ENCODE peak calls at places on chromosomes 16 and 17, in five cellular contexts. B is CD4-positive, CD25-positive, alpha-beta regulatory T cell; P is spleen; F is body of pancreas; Z is neuronal stem cell. I is an unnamed sample.

GRCh38 chr17:65468321-65468720 is 93.1 kb downstream of the AXIN2 start:
- DNase-seq in B (no peak), P (no peak), F (no peak), Z (no peak), I (no peak)

GRCh38 chr17:1947229-1947742 is 77.8 kb downstream of the RTN4RL1 start:
- DNase-seq in B (no peak), P (no peak), F (no peak), Z (peak), I (no peak)

GRCh38 chr17:76414334-76415295 is 30.2 kb downstream of the SPHK1 start:
- DNase-seq in B (no peak), P (peak), F (peak), Z (no peak), I (no peak)

GRCh38 chr17:39699818-39700147 is at the start of gene ERBB2:
- DNase-seq in B (no peak), P (no peak), F (peak), Z (no peak), I (no peak)

GRCh38 chr16:89330177-89330856 is 112.8 kb downstream of the ZNF778 start:
- DNase-seq in B (peak), P (peak), F (peak), Z (no peak), I (no peak)

GRCh38 chr16:1781758-1782407 is 488 bp downstream of the SPSB3 start:
- DNase-seq in B (peak), P (peak), F (no peak), Z (peak), I (peak)

GRCh38 chr16:20485408-20485807 is 34.1 kb downstream of the ACSM2A start:
- DNase-seq in B (no peak), P (no peak), F (no peak), Z (no peak), I (no peak)

GRCh38 chr16:3771513-3771912 is 54.2 kb upstream of the TRAP1 start:
- DNase-seq in B (no peak), P (no peak), F (no peak), Z (no peak), I (no peak)

GRCh38 chr17:38691154-38691553 is 13.9 kb upstream of the MLLT6 start:
- DNase-seq in B (no peak), P (no peak), F (no peak), Z (no peak), I (no peak)

GRCh38 chr17:5587431-5588032 is 3.2 kb upstream of the NLRP1 start:
- DNase-seq in B (peak), P (no peak), F (peak), Z (peak), I (peak)

GRCh38 chr17:43834106-43834505 is 1.2 kb upstream of the MPP3 start:
- DNase-seq in B (no peak), P (no peak), F (peak), Z (no peak), I (peak)

GRCh38 chr17:64599187-64599676 is 62.9 kb downstream of the SMURF2 start:
- DNase-seq in B (peak), P (peak), F (no peak), Z (no peak), I (peak)

GRCh38 chr17:4968916-4969550 is 1.4 kb upstream of the SPAG7 start:
- DNase-seq in B (no peak), P (no peak), F (no peak), Z (no peak), I (peak)

GRCh38 chr17:48642059-48642842 is 16.1 kb upstream of the HOXB9 start:
- DNase-seq in B (no peak), P (no peak), F (no peak), Z (no peak), I (no peak)

GRCh38 chr17:39485555-39485954 is 24.3 kb downstream of the CDK12 start:
- DNase-seq in B (no peak), P (no peak), F (no peak), Z (no peak), I (peak)

GRCh38 chr16:88023786-88024185 is 72.6 kb downstream of the BANP start:
- DNase-seq in B (no peak), P (no peak), F (no peak), Z (no peak), I (no peak)

GRCh38 chr17:17737938-17738894 is 57.0 kb downstream of the RAI1 start:
- DNase-seq in B (no peak), P (no peak), F (peak), Z (no peak), I (no peak)

GRCh38 chr17:44914148-44914547 is 1.2 kb downstream of the GFAP start:
- DNase-seq in B (no peak), P (peak), F (no peak), Z (no peak), I (no peak)

GRCh38 chr16:58219432-58219831 is 21.5 kb upstream of the CSNK2A2 start:
- DNase-seq in B (no peak), P (no peak), F (no peak), Z (no peak), I (no peak)

GRCh38 chr17:75970011-75970523 is 8.9 kb downstream of the ACOX1 start:
- DNase-seq in B (no peak), P (no peak), F (no peak), Z (no peak), I (peak)

GRCh38 chr16:20610192-20610891 is 34.2 kb upstream of the ACSM2B start:
- DNase-seq in B (no peak), P (no peak), F (peak), Z (no peak), I (no peak)

GRCh38 chr16:85574672-85575475 is 38.2 kb upstream of the GSE1 start:
- DNase-seq in B (no peak), P (no peak), F (no peak), Z (no peak), I (no peak)

GRCh38 chr17:9900744-9901143 is 4.3 kb downstream of the RCVRN start:
- DNase-seq in B (no peak), P (no peak), F (no peak), Z (no peak), I (no peak)

GRCh38 chr16:55732496-55732895 is 76.7 kb downstream of the SLC6A2 start:
- DNase-seq in B (no peak), P (no peak), F (no peak), Z (no peak), I (no peak)

GRCh38 chr16:85047867-85048455 is 20.4 kb downstream of the KIAA0513 start:
- DNase-seq in B (no peak), P (no peak), F (no peak), Z (no peak), I (peak)

GRCh38 chr17:46061435-46061834 is 62.4 kb downstream of the STH start:
- DNase-seq in B (no peak), P (no peak), F (no peak), Z (no peak), I (peak)

GRCh38 chr17:20116683-20117309 is 107.6 kb downstream of the SPECC1 start:
- DNase-seq in B (peak), P (no peak), F (peak), Z (peak), I (peak)

GRCh38 chr17:751269-752001 is 629 bp downstream of the GEMIN4 start:
- DNase-seq in B (no peak), P (no peak), F (peak), Z (peak), I (peak)

GRCh38 chr16:22942812-22943211 is 128.8 kb downstream of the HS3ST2 start:
- DNase-seq in B (no peak), P (no peak), F (no peak), Z (no peak), I (no peak)

GRCh38 chr17:40474419-40475002 is 26.9 kb downstream of the TNS4 start:
- DNase-seq in B (no peak), P (no peak), F (no peak), Z (no peak), I (no peak)

GRCh38 chr16:61500851-61501250 is 535.4 kb downstream of the CDH8 start:
- DNase-seq in B (no peak), P (no peak), F (no peak), Z (no peak), I (no peak)

GRCh38 chr16:80804451-80805383 is at the start of gene CDYL2:
- DNase-seq in B (peak), P (peak), F (peak), Z (peak), I (peak)

GRCh38 chr17:64608571-64608981 is 53.5 kb downstream of the SMURF2 start:
- DNase-seq in B (no peak), P (no peak), F (no peak), Z (no peak), I (no peak)

GRCh38 chr17:10053976-10054551 is 144.3 kb downstream of the GAS7 start:
- DNase-seq in B (no peak), P (no peak), F (no peak), Z (no peak), I (no peak)

GRCh38 chr16:85304337-85304736 is 192.1 kb upstream of the CIBAR2 start:
- DNase-seq in B (no peak), P (no peak), F (no peak), Z (no peak), I (no peak)

GRCh38 chr16:68357923-68358322 is 47.1 kb downstream of the PRMT7 start:
- DNase-seq in B (no peak), P (no peak), F (no peak), Z (no peak), I (no peak)

GRCh38 chr16:88461291-88462269 is 8.5 kb downstream of the ZFPM1 start:
- DNase-seq in B (no peak), P (no peak), F (peak), Z (no peak), I (peak)

GRCh38 chr17:66533572-66533971 is 231.2 kb downstream of the PRKCA start:
- DNase-seq in B (no peak), P (no peak), F (no peak), Z (peak), I (peak)

GRCh38 chr16:84595052-84595481 is 22.8 kb downstream of the COTL1 start:
- DNase-seq in B (no peak), P (no peak), F (peak), Z (no peak), I (no peak)

GRCh38 chr16:64290461-64290860 is 831.4 kb downstream of the CDH11 start:
- DNase-seq in B (no peak), P (no peak), F (no peak), Z (no peak), I (no peak)
- H3K4me3 ChIP-seq in B (no peak), P (no peak), F (no peak), Z (no peak), I (no peak)

DNA sequence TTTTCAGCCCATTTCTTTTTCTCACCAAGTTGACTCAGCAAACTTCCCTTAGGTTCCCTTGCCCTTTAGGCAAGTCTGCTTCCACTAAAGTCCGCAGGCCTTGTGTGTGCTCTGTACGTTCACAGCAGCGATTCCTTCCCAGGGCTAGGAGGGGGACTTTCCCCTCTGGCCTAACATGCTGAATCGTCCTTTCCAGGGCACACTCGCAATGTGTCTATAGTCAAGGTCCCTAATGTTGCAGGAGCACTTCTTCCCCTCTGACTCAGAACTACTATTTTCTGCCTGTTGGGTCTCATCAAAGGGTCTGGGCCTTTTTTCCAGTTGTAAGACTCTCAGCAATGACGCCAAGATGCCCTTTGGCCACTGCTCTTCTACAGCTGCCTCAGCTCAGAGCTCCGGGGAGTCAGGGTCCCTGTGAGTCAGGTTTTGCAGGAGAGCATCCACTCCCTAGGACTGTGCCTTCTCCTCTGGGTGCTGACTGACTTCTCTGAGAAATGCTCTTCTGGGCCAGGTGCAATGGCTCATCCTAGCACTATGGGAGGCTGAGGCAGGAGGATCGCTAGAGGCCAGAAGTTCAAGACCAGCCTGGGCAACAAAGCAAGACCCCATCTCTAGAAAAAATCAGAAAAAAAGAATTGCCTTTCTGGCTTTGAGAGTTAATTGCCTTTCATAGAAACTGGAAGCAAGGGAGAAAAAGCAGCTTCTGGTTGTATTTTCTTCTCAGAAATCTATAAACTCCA is 64.4 kb upstream of the TBX2 start:
- DNase-seq in B (no peak), P (peak), F (no peak), Z (no peak), I (no peak)
- H3K4me3 ChIP-seq in B (no peak), P (no peak), F (no peak), Z (no peak), I (no peak)

GRCh38 chr17:27793168-27793905 is 7.0 kb downstream of the NOS2 start:
- DNase-seq in B (no peak), P (no peak), F (no peak), Z (peak), I (no peak)
- H3K4me3 ChIP-seq in B (no peak), P (peak), F (no peak), Z (peak), I (no peak)

DNA sequence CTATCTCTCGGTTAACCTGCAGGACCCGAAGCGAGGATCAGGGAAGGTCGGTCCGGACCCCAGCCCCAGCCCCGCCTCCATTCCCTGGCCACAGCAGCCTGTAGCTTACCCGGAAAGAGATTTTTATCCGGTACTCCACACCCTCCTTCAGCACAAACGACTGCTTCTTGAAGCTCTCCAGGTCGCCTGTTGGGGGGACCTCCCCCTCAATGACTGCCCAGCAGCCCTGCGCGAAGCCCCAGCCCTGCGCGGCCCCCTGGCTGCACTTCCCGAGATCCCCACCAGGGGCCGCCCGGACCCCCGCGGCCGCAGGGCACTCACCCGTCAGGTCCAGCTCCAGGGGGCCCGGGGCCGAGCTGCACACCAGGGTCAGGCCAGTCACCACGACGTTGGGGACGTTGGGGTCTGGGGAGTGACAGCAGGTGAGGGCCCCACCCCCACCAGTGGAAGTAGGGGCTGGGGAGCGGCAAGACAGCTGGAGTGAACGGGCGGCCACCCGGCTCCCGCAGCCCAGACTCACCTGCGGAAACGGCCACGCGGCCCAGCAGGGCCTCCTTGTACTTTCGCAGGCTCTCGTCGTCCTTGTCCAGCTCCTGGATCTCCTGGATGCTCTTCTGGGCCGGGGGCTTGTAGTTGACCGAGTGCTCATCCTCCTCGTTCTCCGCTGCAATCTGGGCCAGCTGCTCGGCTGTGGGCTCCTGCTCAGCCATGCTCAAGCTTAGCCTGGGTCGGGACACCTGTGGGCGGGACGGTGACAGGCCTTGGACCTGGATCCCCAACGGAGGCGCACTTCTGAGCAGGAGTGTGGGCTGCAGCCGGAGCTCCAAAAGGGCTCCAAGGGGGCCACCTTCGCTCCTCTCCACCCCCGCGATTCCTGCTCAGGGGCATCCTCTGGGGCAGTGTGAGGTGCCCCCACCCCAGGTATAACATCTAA is 1.6 kb downstream of the ARHGDIA start:
- DNase-seq in B (no peak), P (peak), F (peak), Z (no peak), I (peak)
- H3K4me3 ChIP-seq in B (peak), P (peak), F (peak), Z (peak), I (peak)

DNA sequence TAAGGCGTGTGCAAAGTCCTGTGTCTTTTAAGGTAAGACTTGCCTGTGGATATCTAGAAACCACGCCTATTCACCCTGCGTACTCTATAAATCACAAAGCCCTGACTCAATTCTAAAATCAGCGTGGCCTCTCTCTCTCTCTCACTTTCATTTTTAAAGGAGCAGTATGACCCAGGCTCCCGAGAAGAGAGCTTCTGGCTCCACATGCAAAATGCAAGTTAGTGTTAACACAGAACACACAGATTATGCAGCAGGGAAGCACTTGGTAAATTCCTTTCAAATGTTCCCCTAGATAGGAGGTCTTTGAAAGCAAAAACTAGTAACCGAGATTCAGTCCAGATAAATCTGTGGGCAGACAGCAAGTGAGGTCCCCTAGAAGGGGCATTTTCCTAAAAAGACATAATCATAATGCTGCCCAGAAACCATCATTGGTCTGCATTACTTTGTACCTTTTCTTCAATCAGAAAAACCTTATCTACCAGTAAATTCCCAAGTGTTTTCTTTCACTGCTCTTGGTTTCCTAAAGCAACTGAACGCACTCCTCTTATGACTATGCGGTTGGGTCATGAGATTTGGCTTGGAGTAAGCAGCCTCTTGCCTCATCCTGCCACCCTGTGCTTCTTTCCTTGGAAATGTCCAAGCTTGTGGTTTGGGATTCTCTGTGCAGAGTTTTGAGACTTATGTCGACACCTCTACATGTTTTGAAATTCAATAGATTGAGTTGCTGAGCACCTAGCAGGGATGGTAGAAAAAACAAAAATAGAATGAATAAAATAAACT is 31.7 kb upstream of the KCNJ2 start:
- DNase-seq in B (no peak), P (no peak), F (no peak), Z (no peak), I (no peak)
- H3K4me3 ChIP-seq in B (peak), P (peak), F (no peak), Z (no peak), I (no peak)